ENCODE peak calls at places on chromosomes 12 and 14, in nine cellular contexts. V is cardiac muscle cell; J is uterus; B is HuH-7.5; T is stimulated activated CD4-positive, alpha-beta T cell treated with anti-CD3 and anti-CD28 coated beads, Interleukin-2, amount 100 ng/mL, for 48 hours; Z is renal cortical epithelial cell; S is memory B cell; U is naive thymus-derived CD8-positive, alpha-beta T cell; E is GM04504. Q is an unnamed sample.
A peak's percentile ranks its signal among the peaks of the same experiment; 100 is the strongest.

GRCh38 chr12:47785036-47785886 is 12.2 kb downstream of the SLC48A1 start:
- DNase-seq in U (no peak), B (no peak), V (no peak), J (no peak), T (no peak), Z (no peak), S (no peak), E (no peak), Q (no peak)

GRCh38 chr12:48997719-48998496 is 1.3 kb downstream of the DDN start:
- DNase-seq in J (no peak), S (peak; percentile 52), V (no peak), Z (no peak), U (peak; percentile 64), T (peak; percentile 19), B (peak; percentile 96), E (no peak), Q (no peak)

GRCh38 chr14:57930241-57930975 is 64.5 kb upstream of the SLC35F4 start:
- DNase-seq in U (no peak), B (no peak), Z (peak; percentile 82), J (no peak), S (no peak), T (no peak), E (no peak), V (no peak), Q (no peak)

GRCh38 chr12:57111046-57111698 is at the start of gene STAT6:
- DNase-seq in J (peak; percentile 74), B (no peak), U (peak; percentile 95), E (peak; percentile 61), Z (peak; percentile 71), V (peak; percentile 97), S (peak; percentile 72), T (peak; percentile 67), Q (no peak)

GRCh38 chr12:114666746-114667668 is 17.0 kb downstream of the TBX3 start:
- DNase-seq in J (no peak), E (no peak), V (no peak), S (no peak), B (peak; percentile 59), U (no peak), Z (no peak), T (no peak), Q (no peak)

GRCh38 chr12:54688309-54689033 is 40.3 kb upstream of the DCD start:
- DNase-seq in B (no peak), T (no peak), Z (no peak), U (no peak), V (no peak), J (no peak), E (no peak), S (no peak), Q (no peak)

GRCh38 chr14:99481745-99482099 is 513 bp downstream of the CCNK start:
- DNase-seq in E (no peak), Z (no peak), U (no peak), V (peak; percentile 35), T (no peak), B (no peak), J (no peak), S (no peak), Q (no peak)

GRCh38 chr14:59630281-59630963 is 53.8 kb upstream of the CCDC175 start:
- DNase-seq in V (peak; percentile 19), E (no peak), S (no peak), B (no peak), T (no peak), J (no peak), U (no peak), Z (no peak), Q (no peak)

GRCh38 chr12:27602516-27602915 is 78.5 kb downstream of the PPFIBP1 start:
- DNase-seq in V (no peak), Z (no peak), U (no peak), S (no peak), T (no peak), E (no peak), J (no peak), B (no peak), Q (no peak)

GRCh38 chr12:1838994-1839365 is 18.6 kb downstream of the LRTM2 start:
- DNase-seq in U (no peak), V (no peak), S (no peak), B (no peak), T (no peak), E (no peak), Z (no peak), J (no peak), Q (no peak)

GRCh38 chr12:27335364-27336145 is 2.9 kb downstream of the BMAL2 start:
- DNase-seq in J (no peak), T (no peak), S (no peak), U (no peak), Z (peak; percentile 27), V (no peak), E (no peak), B (no peak), Q (no peak)

GRCh38 chr14:104749111-104749649 is 3.8 kb upstream of the SIVA1 start:
- DNase-seq in U (peak; percentile 45), T (no peak), J (no peak), S (no peak), V (no peak), E (peak; percentile 40), Z (peak; percentile 73), B (peak; percentile 60), Q (no peak)

GRCh38 chr14:36505892-36506731 is 13.9 kb downstream of the NKX2-1 start:
- DNase-seq in T (no peak), B (no peak), S (no peak), Z (no peak), U (no peak), V (no peak), E (no peak), J (no peak), Q (no peak)

GRCh38 chr12:62866451-62867082 is 68.4 kb downstream of the PPM1H start:
- DNase-seq in Z (peak; percentile 76), J (no peak), S (no peak), V (peak; percentile 67), E (no peak), T (no peak), U (no peak), B (peak; percentile 24), Q (peak; percentile 60)

GRCh38 chr12:51621155-51621922 is 30.3 kb downstream of the SCN8A start:
- DNase-seq in V (peak; percentile 54), U (no peak), Z (no peak), S (no peak), E (no peak), B (no peak), T (no peak), J (no peak), Q (no peak)

Q was measured in AG04450.